ENCODE peak calls at places on chromosome 1, in seven cellular contexts. Q is effector CD4-positive, alpha-beta T cell; Y is C1 segment of cervical spinal cord; V is kidney tubule cell; J is neural progenitor cell; C is NCI-H2029 treated with DMSO at 0.1 percent for 48 hours; G is GM20000. O is an unnamed sample.

GRCh38 chr1:224106568-224107281 is 7.2 kb upstream of the FBXO28 start:
- DNase-seq in J (peak; percentile 64), Q (no peak), Y (no peak), V (peak; percentile 84), C (peak; percentile 40), G (peak; percentile 73), O (peak; percentile 70)

GRCh38 chr1:62877579-62877978 is 93.6 kb downstream of the ATG4C start:
- DNase-seq in Y (no peak), V (no peak), Q (no peak), G (no peak), J (no peak), C (no peak), O (no peak)

GRCh38 chr1:175715791-175716190 is 27.6 kb downstream of the TNR start:
- DNase-seq in J (no peak), Y (peak; percentile 15), C (no peak), V (no peak), G (no peak), Q (no peak), O (no peak)

GRCh38 chr1:201456499-201457309 is 12.3 kb downstream of the PHLDA3 start:
- DNase-seq in V (peak; percentile 95), C (no peak), Q (no peak), G (no peak), Y (peak; percentile 52), J (peak; percentile 38), O (no peak)

GRCh38 chr1:32816676-32817158 is 441 bp downstream of the YARS1 start:
- DNase-seq in G (peak; percentile 25), J (no peak), Y (peak; percentile 49), Q (peak; percentile 3), V (peak; percentile 42), C (peak; percentile 10), O (peak; percentile 25)

GRCh38 chr1:150549496-150550221 is 451 bp downstream of the ADAMTSL4 start:
- DNase-seq in G (no peak), C (no peak), Y (no peak), J (peak; percentile 75), V (peak; percentile 32), Q (no peak), O (peak; percentile 69)

GRCh38 chr1:203117611-203118575 is 9.6 kb upstream of the ADORA1 start:
- DNase-seq in C (no peak), Y (peak; percentile 78), V (peak; percentile 70), J (peak; percentile 93), Q (no peak), G (peak; percentile 82), O (peak; percentile 99)

GRCh38 chr1:33848205-33848604 is 15.7 kb upstream of the HMGB4 start:
- DNase-seq in G (no peak), J (no peak), Q (no peak), V (no peak), Y (no peak), C (no peak), O (no peak)

GRCh38 chr1:200363200-200363933 is 46.5 kb downstream of the ZNF281 start:
- DNase-seq in C (no peak), V (no peak), G (no peak), J (no peak), Y (no peak), Q (no peak), O (no peak)

O was measured in iPS-NIHi11.